ENCODE peak calls at places on chromosome 22, in seven cellular contexts. U is mucosa of gallbladder; R is skeletal muscle cell; B is stimulated activated CD8-positive, alpha-beta memory T cell treated with anti-CD3 and anti-CD28 coated beads, Interleukin-15, amount 100 ng/mL, for 1 hour; P is GM12892; Y is WTC11; X is NCI-H226. H is an unnamed sample.

GRCh38 chr22:25125693-25126357 is 73.8 kb upstream of the CRYBB3 start:
- DNase-seq in X (no peak), Y (no peak), B (no peak), U (no peak), P (no peak), R (no peak), H (no peak)

GRCh38 chr22:22460635-22461034 is 47.9 kb downstream of the ZNF280B start:
- DNase-seq in P (no peak), X (no peak), B (no peak), Y (no peak), R (no peak), U (no peak), H (no peak)

GRCh38 chr22:31646186-31647019 is 15.6 kb downstream of the PISD start:
- DNase-seq in P (no peak), Y (no peak), X (peak), U (no peak), R (peak), B (no peak), H (no peak)

GRCh38 chr22:26763633-26764295 is 106.4 kb downstream of the MIAT start:
- DNase-seq in P (no peak), R (peak), B (no peak), Y (no peak), X (peak), U (no peak), H (no peak)

GRCh38 chr22:26709617-26710390 is 52.4 kb downstream of the MIAT start:
- DNase-seq in R (no peak), P (no peak), U (no peak), X (no peak), Y (no peak), B (no peak), H (no peak)

GRCh38 chr22:49368976-49369725 is 458.5 kb downstream of the BRD1 start:
- DNase-seq in P (no peak), R (no peak), B (no peak), U (peak), Y (peak), X (no peak), H (no peak)

GRCh38 chr22:41469218-41469851 is 418 bp downstream of the ACO2 start:
- DNase-seq in X (no peak), R (no peak), B (no peak), Y (peak), P (no peak), U (no peak), H (peak)

GRCh38 chr22:42743501-42743991 is 22.9 kb upstream of the A4GALT start:
- DNase-seq in Y (no peak), R (peak), B (no peak), X (peak), U (peak), P (no peak), H (peak)

GRCh38 chr22:32951807-32952153 is 106.4 kb downstream of the SYN3 start:
- DNase-seq in B (no peak), P (no peak), Y (no peak), X (no peak), U (no peak), R (no peak), H (peak)

GRCh38 chr22:29313126-29314071 is 2.1 kb downstream of the RASL10A start:
- DNase-seq in B (no peak), P (peak), Y (peak), U (no peak), X (no peak), R (no peak), H (peak)

GRCh38 chr22:23383491-23384450 is 196.3 kb downstream of the IGLL1 start:
- DNase-seq in B (no peak), U (peak), X (peak), P (no peak), R (no peak), Y (peak), H (no peak)

GRCh38 chr22:32579533-32580220 is 105.1 kb downstream of the FBXO7 start:
- DNase-seq in R (no peak), U (no peak), Y (no peak), P (no peak), X (no peak), B (no peak), H (peak)

GRCh38 chr22:22458896-22459588 is 49.5 kb downstream of the ZNF280B start:
- DNase-seq in U (no peak), Y (no peak), X (no peak), R (no peak), B (no peak), P (no peak), H (no peak)

GRCh38 chr22:31486951-31487350 is 2.7 kb downstream of the EIF4ENIF1 start:
- DNase-seq in R (no peak), X (no peak), B (no peak), Y (no peak), U (no peak), P (no peak), H (no peak)

GRCh38 chr22:26656896-26657851 is at the start of gene MIAT:
- DNase-seq in R (no peak), X (no peak), B (peak), P (peak), U (no peak), Y (peak), H (no peak)

H was measured in heart left ventricle.